ENCODE peak calls at places on chromosomes 16 and 17, in six cellular contexts. One of them, this sample, is unnamed.

GRCh38 chr16:24850289-24850931 is 4.6 kb downstream of the SLC5A11 start:
- DNase-seq in CD8-positive, alpha-beta T cell: no peak
- DNase-seq in breast epithelium: no peak
- DNase-seq in cardiac fibroblast: peak; percentile 31
- DNase-seq in endothelial cell: no peak
- DNase-seq in cardiac muscle cell: peak; percentile 45
- DNase-seq in this sample: no peak

GRCh38 chr16:15434425-15435215 is at the start of gene BMERB1:
- DNase-seq in cardiac fibroblast: peak; percentile 86
- DNase-seq in endothelial cell: peak; percentile 64
- DNase-seq in CD8-positive, alpha-beta T cell: peak; percentile 18
- DNase-seq in breast epithelium: peak; percentile 63
- DNase-seq in cardiac muscle cell: peak; percentile 82
- DNase-seq in this sample: peak; percentile 26

GRCh38 chr16:73095885-73096341 is 48.0 kb upstream of the ZFHX3 start:
- DNase-seq in cardiac fibroblast: peak; percentile 38
- DNase-seq in CD8-positive, alpha-beta T cell: no peak
- DNase-seq in cardiac muscle cell: peak; percentile 52
- DNase-seq in endothelial cell: no peak
- DNase-seq in breast epithelium: no peak
- DNase-seq in this sample: no peak

GRCh38 chr17:80423536-80424225 is 8.7 kb downstream of the ENDOV start:
- DNase-seq in cardiac muscle cell: no peak
- DNase-seq in cardiac fibroblast: no peak
- DNase-seq in endothelial cell: no peak
- DNase-seq in CD8-positive, alpha-beta T cell: no peak
- DNase-seq in breast epithelium: no peak
- DNase-seq in this sample: peak; percentile 19

GRCh38 chr17:39972271-39972670 is 8.3 kb upstream of the PSMD3 start:
- DNase-seq in endothelial cell: no peak
- DNase-seq in cardiac fibroblast: peak; percentile 33
- DNase-seq in breast epithelium: no peak
- DNase-seq in CD8-positive, alpha-beta T cell: no peak
- DNase-seq in cardiac muscle cell: no peak
- DNase-seq in this sample: no peak

GRCh38 chr17:56629450-56630187 is 36.1 kb downstream of the NOG start:
- DNase-seq in endothelial cell: peak; percentile 27
- DNase-seq in CD8-positive, alpha-beta T cell: no peak
- DNase-seq in cardiac fibroblast: peak; percentile 2
- DNase-seq in breast epithelium: no peak
- DNase-seq in cardiac muscle cell: peak; percentile 11
- DNase-seq in this sample: no peak

GRCh38 chr17:62919388-62919787 is 46.6 kb upstream of the TANC2 start:
- DNase-seq in breast epithelium: no peak
- DNase-seq in endothelial cell: no peak
- DNase-seq in cardiac fibroblast: peak; percentile 26
- DNase-seq in CD8-positive, alpha-beta T cell: no peak
- DNase-seq in cardiac muscle cell: no peak
- DNase-seq in this sample: no peak

GRCh38 chr16:80569440-80570105 is 28.8 kb downstream of the DYNLRB2 start:
- DNase-seq in CD8-positive, alpha-beta T cell: no peak
- DNase-seq in breast epithelium: no peak
- DNase-seq in cardiac muscle cell: peak; percentile 52
- DNase-seq in endothelial cell: no peak
- DNase-seq in cardiac fibroblast: peak; percentile 27
- DNase-seq in this sample: peak; percentile 86

GRCh38 chr17:35170968-35171771 is 23.0 kb downstream of the SLC35G3 start:
- DNase-seq in breast epithelium: no peak
- DNase-seq in endothelial cell: no peak
- DNase-seq in cardiac muscle cell: peak; percentile 29
- DNase-seq in cardiac fibroblast: peak; percentile 43
- DNase-seq in CD8-positive, alpha-beta T cell: no peak
- DNase-seq in this sample: peak; percentile 54

GRCh38 chr16:50497592-50497991 is 50.6 kb upstream of the NKD1 start:
- DNase-seq in cardiac fibroblast: no peak
- DNase-seq in breast epithelium: no peak
- DNase-seq in endothelial cell: no peak
- DNase-seq in CD8-positive, alpha-beta T cell: no peak
- DNase-seq in cardiac muscle cell: peak; percentile 32
- DNase-seq in this sample: no peak

GRCh38 chr17:81667754-81668153 is 1.2 kb downstream of the CCDC137 start:
- DNase-seq in cardiac muscle cell: no peak
- DNase-seq in CD8-positive, alpha-beta T cell: no peak
- DNase-seq in breast epithelium: no peak
- DNase-seq in cardiac fibroblast: no peak
- DNase-seq in endothelial cell: no peak
- DNase-seq in this sample: no peak

GRCh38 chr17:47739150-47739549 is 6.1 kb downstream of the TBX21 start:
- DNase-seq in CD8-positive, alpha-beta T cell: no peak
- DNase-seq in cardiac fibroblast: no peak
- DNase-seq in breast epithelium: no peak
- DNase-seq in cardiac muscle cell: no peak
- DNase-seq in endothelial cell: no peak
- DNase-seq in this sample: no peak

DNA sequence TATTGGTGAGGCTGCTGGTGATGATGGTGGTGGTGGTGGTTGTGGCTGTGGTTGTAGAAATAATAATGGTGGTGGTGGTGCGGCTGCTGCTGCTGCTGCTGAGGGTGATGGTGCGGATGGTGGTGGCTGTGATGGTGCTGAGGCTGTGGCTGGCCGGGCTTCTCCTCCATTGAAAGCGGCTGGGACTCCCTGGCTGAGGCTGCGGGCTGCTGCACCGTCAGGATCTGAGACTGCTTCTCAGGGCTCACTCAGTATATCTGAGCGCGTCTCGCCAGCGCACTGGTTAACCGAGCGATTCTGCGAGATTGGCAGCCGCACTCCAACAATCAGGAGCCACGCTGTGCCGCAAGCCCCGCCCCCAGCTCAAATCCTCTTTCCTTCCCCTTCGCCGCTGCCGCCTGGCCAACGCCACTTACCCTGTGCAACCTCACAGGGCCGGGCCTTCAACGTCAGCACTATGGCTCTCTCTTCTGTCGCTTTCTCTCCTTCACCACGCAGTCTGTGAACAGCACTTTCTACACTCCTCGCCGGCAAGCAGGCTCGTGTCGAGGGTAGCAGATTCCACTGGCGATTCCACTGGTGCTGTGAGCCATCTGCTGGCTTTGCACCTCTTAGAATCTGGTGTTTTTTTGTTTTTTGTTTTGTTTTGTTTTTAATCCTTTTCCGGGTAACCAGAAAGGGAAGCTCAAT is at the start of gene NUFIP2:
- DNase-seq in endothelial cell: peak; percentile 98
- DNase-seq in CD8-positive, alpha-beta T cell: peak; percentile 94
- DNase-seq in cardiac muscle cell: peak; percentile 99
- DNase-seq in breast epithelium: peak; percentile 99
- DNase-seq in cardiac fibroblast: peak; percentile 99
- DNase-seq in this sample: peak; percentile 97
- TF ChIP-seq CTCF in endothelial cell: no peak
- TF ChIP-seq CTCF in CD8-positive, alpha-beta T cell: no peak
- TF ChIP-seq CTCF in cardiac muscle cell: no peak
- TF ChIP-seq CTCF in breast epithelium: peak; percentile 18
- TF ChIP-seq CTCF in cardiac fibroblast: no peak
- TF ChIP-seq CTCF in this sample: no peak

DNA sequence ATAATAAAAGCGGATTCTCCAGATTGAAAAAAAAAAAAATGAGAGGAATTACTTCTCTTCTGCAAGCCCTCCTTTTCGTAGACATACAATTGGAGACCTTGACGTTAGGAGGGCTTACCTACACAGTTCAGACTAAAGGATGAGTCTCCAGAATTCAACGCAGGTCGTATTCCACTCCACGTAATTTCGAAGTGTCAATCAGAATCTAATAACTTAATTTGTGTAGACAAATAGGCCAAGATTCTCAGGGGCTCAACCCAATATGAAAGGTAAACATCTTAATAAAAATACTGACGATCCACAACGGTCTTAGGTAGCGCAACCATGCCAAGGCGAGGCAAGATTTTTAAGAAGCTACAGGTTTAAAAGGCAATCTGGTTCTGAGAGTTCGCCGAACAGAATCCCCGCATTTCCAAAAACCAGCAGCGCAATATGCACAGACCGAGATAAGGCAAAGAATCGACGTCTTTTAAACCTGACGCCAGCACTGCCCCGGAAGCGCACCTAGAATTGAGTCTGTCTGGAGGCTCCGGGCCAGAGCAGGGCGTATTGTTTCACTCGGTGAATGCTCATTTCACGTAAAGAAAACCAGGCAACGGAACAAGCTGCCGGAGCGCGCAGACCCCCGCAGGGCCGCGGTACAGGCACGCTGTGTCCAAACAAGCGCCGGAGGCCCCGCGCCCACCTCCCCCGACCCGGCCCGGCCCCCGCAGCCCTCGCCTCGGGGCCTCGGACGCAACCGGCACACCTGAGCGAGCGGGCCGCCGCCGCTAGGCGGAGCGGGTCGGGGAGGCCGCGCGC is 623 bp downstream of the MBTPS1 start:
- DNase-seq in cardiac muscle cell: peak; percentile 57
- DNase-seq in CD8-positive, alpha-beta T cell: peak; percentile 42
- DNase-seq in endothelial cell: no peak
- DNase-seq in cardiac fibroblast: peak; percentile 58
- DNase-seq in breast epithelium: no peak
- DNase-seq in this sample: peak; percentile 57
- TF ChIP-seq CTCF in cardiac muscle cell: no peak
- TF ChIP-seq CTCF in CD8-positive, alpha-beta T cell: peak; percentile 48
- TF ChIP-seq CTCF in endothelial cell: peak; percentile 63
- TF ChIP-seq CTCF in cardiac fibroblast: no peak
- TF ChIP-seq CTCF in breast epithelium: no peak
- TF ChIP-seq CTCF in this sample: peak; percentile 37

DNA sequence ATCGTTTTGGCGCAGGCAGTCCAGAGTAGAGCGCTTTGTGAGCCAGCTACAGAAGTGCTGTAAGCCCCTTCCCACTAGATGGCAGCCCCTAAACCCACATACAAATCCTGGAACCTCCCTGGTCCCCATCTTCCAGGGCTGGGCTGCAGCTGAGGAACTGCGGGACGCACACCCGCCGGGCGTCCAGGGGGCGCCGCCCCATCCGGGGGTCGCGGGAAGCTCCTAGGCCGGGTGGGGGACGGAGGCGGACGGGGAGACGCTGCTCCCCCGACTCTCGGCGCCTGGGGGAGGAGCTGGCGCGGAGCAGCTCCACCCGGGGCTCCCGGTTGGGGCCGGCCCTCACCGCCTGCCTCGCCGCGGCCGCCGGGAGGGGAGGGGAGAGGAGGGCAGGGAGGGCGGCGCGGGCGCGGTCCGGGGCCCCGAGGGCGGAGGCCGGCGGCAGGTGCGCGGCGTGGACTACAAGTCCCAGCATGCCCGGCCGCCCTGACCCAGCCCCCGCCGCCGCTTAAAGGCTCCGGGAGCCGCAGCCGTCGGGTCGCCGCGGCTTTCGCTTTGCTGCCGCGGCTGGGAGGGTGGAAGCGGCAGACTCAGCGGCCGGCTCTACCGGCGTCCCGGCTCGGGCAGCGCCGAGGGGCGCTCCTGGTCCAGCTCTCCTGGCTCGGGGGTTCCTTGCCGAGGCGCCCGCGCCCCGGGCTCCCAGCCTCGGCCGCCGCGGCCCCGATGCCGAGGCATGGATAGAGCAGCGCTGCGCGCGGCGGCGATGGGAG is at the start of gene KSR1:
- DNase-seq in CD8-positive, alpha-beta T cell: peak; percentile 45
- DNase-seq in cardiac muscle cell: peak; percentile 84
- DNase-seq in breast epithelium: peak; percentile 72
- DNase-seq in endothelial cell: peak; percentile 80
- DNase-seq in cardiac fibroblast: peak; percentile 82
- DNase-seq in this sample: peak; percentile 96
- TF ChIP-seq CTCF in CD8-positive, alpha-beta T cell: peak; percentile 40
- TF ChIP-seq CTCF in cardiac muscle cell: peak; percentile 55
- TF ChIP-seq CTCF in breast epithelium: no peak
- TF ChIP-seq CTCF in endothelial cell: peak; percentile 22
- TF ChIP-seq CTCF in cardiac fibroblast: peak; percentile 29
- TF ChIP-seq CTCF in this sample: peak; percentile 55

GRCh38 chr16:26826500-26826899 is 240.2 kb upstream of the C16orf82 start:
- DNase-seq in cardiac fibroblast: no peak
- DNase-seq in CD8-positive, alpha-beta T cell: no peak
- DNase-seq in cardiac muscle cell: no peak
- DNase-seq in breast epithelium: no peak
- DNase-seq in endothelial cell: no peak
- DNase-seq in this sample: no peak

GRCh38 chr16:26827386-26827785 is 239.3 kb upstream of the C16orf82 start:
- DNase-seq in cardiac fibroblast: no peak
- DNase-seq in endothelial cell: no peak
- DNase-seq in cardiac muscle cell: no peak
- DNase-seq in CD8-positive, alpha-beta T cell: no peak
- DNase-seq in breast epithelium: no peak
- DNase-seq in this sample: no peak

DNA sequence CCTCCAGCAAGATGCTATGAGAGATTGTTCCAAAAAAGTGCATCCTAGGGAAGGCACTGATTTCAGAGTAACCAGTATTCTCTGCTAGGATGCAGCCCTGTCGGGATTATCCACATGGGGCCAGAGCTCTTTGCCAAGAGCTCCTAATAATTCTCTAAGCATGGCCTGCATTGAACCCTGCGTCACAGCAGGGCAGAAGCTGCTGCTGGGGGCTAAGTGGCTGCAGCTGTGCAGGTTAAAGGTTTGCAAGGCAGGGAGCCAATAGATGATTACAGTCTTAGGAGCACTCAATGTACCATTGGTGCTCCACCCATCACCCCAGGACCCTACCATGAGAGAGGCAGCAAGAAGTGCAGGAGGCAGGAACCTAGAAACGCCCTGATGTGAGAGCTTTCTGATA is 236.0 kb upstream of the C16orf82 start:
- DNase-seq in breast epithelium: no peak
- DNase-seq in endothelial cell: no peak
- DNase-seq in cardiac fibroblast: no peak
- DNase-seq in CD8-positive, alpha-beta T cell: no peak
- DNase-seq in cardiac muscle cell: no peak
- DNase-seq in this sample: no peak
- TF ChIP-seq CTCF in breast epithelium: no peak
- TF ChIP-seq CTCF in endothelial cell: no peak
- TF ChIP-seq CTCF in cardiac fibroblast: no peak
- TF ChIP-seq CTCF in CD8-positive, alpha-beta T cell: no peak
- TF ChIP-seq CTCF in cardiac muscle cell: no peak
- TF ChIP-seq CTCF in this sample: no peak

GRCh38 chr17:59149051-59149450 is 5.9 kb downstream of the SKA2 start:
- DNase-seq in cardiac fibroblast: peak; percentile 17
- DNase-seq in breast epithelium: no peak
- DNase-seq in cardiac muscle cell: no peak
- DNase-seq in CD8-positive, alpha-beta T cell: no peak
- DNase-seq in endothelial cell: no peak
- DNase-seq in this sample: no peak
- TF ChIP-seq CTCF in cardiac fibroblast: no peak
- TF ChIP-seq CTCF in breast epithelium: no peak
- TF ChIP-seq CTCF in cardiac muscle cell: no peak
- TF ChIP-seq CTCF in CD8-positive, alpha-beta T cell: no peak
- TF ChIP-seq CTCF in endothelial cell: no peak
- TF ChIP-seq CTCF in this sample: no peak

GRCh38 chr17:16285646-16286008 is 67.6 kb downstream of the CENPV start:
- DNase-seq in breast epithelium: no peak
- DNase-seq in cardiac fibroblast: no peak
- DNase-seq in endothelial cell: peak; percentile 42
- DNase-seq in cardiac muscle cell: no peak
- DNase-seq in CD8-positive, alpha-beta T cell: no peak
- DNase-seq in this sample: no peak
- TF ChIP-seq CTCF in breast epithelium: peak; percentile 23
- TF ChIP-seq CTCF in cardiac fibroblast: peak; percentile 48
- TF ChIP-seq CTCF in endothelial cell: no peak
- TF ChIP-seq CTCF in cardiac muscle cell: peak; percentile 52
- TF ChIP-seq CTCF in CD8-positive, alpha-beta T cell: peak; percentile 37
- TF ChIP-seq CTCF in this sample: peak; percentile 62

This sample was measured in GM13977.